ENCODE peak calls at places on chromosomes 16 and 17, in five cellular contexts. H, K, F, P and A are unnamed samples.

GRCh38 chr16:81920498-81920897 is 90.8 kb downstream of the SDR42E1 start:
- DNase-seq in H (no peak), K (no peak), F (no peak), P (no peak), A (no peak)

GRCh38 chr17:34542700-34543336 is 36.6 kb upstream of the TMEM132E start:
- DNase-seq in H (no peak), K (peak; percentile 68), F (peak; percentile 89), P (peak; percentile 15), A (peak; percentile 64)

GRCh38 chr16:57446530-57447141 is 549 bp downstream of the CIAPIN1 start:
- DNase-seq in H (peak; percentile 4), K (no peak), F (no peak), P (peak; percentile 68), A (no peak)

GRCh38 chr16:6096931-6097665 is 999.5 kb upstream of the EEF2KMT start:
- DNase-seq in H (no peak), K (no peak), F (no peak), P (no peak), A (no peak)

GRCh38 chr16:66298006-66298405 is 68.5 kb upstream of the CDH5 start:
- DNase-seq in H (no peak), K (peak; percentile 6), F (no peak), P (no peak), A (no peak)

GRCh38 chr16:86598607-86599318 is 20.4 kb downstream of the FOXL1 start:
- DNase-seq in H (peak; percentile 38), K (no peak), F (no peak), P (no peak), A (no peak)

GRCh38 chr17:76709077-76709950 is 1.5 kb downstream of the MXRA7 start:
- DNase-seq in H (peak; percentile 99), K (peak; percentile 65), F (peak; percentile 56), P (peak; percentile 99), A (peak; percentile 78)

GRCh38 chr16:68524069-68524820 is 14.8 kb upstream of the ZFP90 start:
- DNase-seq in H (no peak), K (no peak), F (no peak), P (no peak), A (no peak)

GRCh38 chr17:80761421-80761871 is 216.8 kb downstream of the RPTOR start:
- DNase-seq in H (peak; percentile 88), K (no peak), F (no peak), P (peak; percentile 92), A (no peak)

GRCh38 chr17:69539781-69540319 is 125.4 kb downstream of the MAP2K6 start:
- DNase-seq in H (peak; percentile 93), K (no peak), F (no peak), P (peak; percentile 94), A (no peak)

GRCh38 chr17:35809855-35810461 is 674 bp downstream of the TAF15 start:
- DNase-seq in H (peak; percentile 23), K (peak; percentile 44), F (no peak), P (no peak), A (no peak)

GRCh38 chr16:2836646-2837508 is 6.8 kb downstream of the ZG16B start:
- DNase-seq in H (no peak), K (no peak), F (no peak), P (peak; percentile 15), A (no peak)

GRCh38 chr17:16872351-16872751 is 99.6 kb downstream of the TNFRSF13B start:
- DNase-seq in H (no peak), K (peak; percentile 26), F (no peak), P (no peak), A (no peak)

GRCh38 chr16:66399930-66400329 is 27.2 kb upstream of the BEAN1 start:
- DNase-seq in H (no peak), K (no peak), F (no peak), P (no peak), A (no peak)

GRCh38 chr17:71115669-71115972 is 946.3 kb downstream of the KCNJ2 start:
- DNase-seq in H (peak; percentile 15), K (no peak), F (no peak), P (no peak), A (no peak)

GRCh38 chr17:54559883-54560282 is 340.8 kb upstream of the TOM1L1 start:
- DNase-seq in H (no peak), K (no peak), F (no peak), P (no peak), A (no peak)

GRCh38 chr17:72811976-72812687 is 280.4 kb downstream of the SLC39A11 start:
- DNase-seq in H (no peak), K (no peak), F (no peak), P (no peak), A (no peak)

GRCh38 chr16:57277586-57277985 is 6.9 kb downstream of the PLLP start:
- DNase-seq in H (peak; percentile 60), K (no peak), F (no peak), P (peak; percentile 60), A (no peak)

GRCh38 chr16:16073884-16074781 is 124.7 kb downstream of the ABCC1 start:
- DNase-seq in H (peak; percentile 90), K (peak; percentile 61), F (peak; percentile 56), P (peak; percentile 83), A (peak; percentile 18)

GRCh38 chr16:68357521-68357922 is 46.7 kb downstream of the PRMT7 start:
- DNase-seq in H (no peak), K (no peak), F (no peak), P (no peak), A (no peak)

GRCh38 chr17:66373944-66374817 is 71.8 kb downstream of the PRKCA start:
- DNase-seq in H (no peak), K (no peak), F (no peak), P (peak; percentile 66), A (no peak)

GRCh38 chr17:76758570-76758969 is 20.7 kb downstream of the MFSD11 start:
- DNase-seq in H (no peak), K (no peak), F (no peak), P (no peak), A (no peak)

GRCh38 chr17:78434455-78435329 is 56.2 kb downstream of the PGS1 start:
- DNase-seq in H (no peak), K (no peak), F (no peak), P (no peak), A (no peak)

GRCh38 chr17:79108232-79108850 is 33.7 kb downstream of the ENGASE start:
- DNase-seq in H (no peak), K (no peak), F (no peak), P (no peak), A (no peak)

GRCh38 chr16:24700549-24701392 is 28.7 kb upstream of the TNRC6A start:
- DNase-seq in H (peak; percentile 98), K (peak; percentile 77), F (no peak), P (peak; percentile 94), A (no peak)
- H2AK5ac ChIP-seq in H (peak overlapping the region; percentile 99), K (no peak overlapping the region), F (no peak overlapping the region), P (peak overlapping the region; percentile 50), A (no peak overlapping the region)

DNA sequence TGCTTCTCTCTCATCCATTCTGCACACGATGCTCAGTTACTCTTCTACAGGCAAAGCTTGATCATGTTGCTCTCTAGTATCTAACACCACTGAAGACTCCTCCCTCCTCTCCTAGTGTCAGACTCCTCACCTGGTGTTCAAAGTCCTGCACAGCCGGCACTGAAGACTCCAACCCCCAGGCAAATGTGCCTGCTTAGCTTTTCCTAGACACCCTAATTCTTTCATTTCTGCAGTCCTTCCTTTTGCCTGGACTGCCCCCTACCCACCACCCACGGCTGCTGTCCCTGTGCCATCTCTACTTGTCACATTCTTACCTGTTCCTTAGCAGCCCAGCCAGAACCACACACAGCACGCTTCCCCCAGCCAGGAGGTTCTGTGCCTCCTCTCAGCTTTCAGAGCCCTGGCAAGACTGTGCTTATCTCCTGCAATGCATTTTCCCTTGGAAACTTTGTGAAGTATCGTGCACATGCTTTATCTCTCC is 6.0 kb downstream of the TMEM238L start:
- DNase-seq in H (no peak), K (no peak), F (no peak), P (no peak), A (no peak)
- H2AFZ ChIP-seq in H (no peak overlapping the region), K (no peak overlapping the region), F (no peak overlapping the region), P (no peak overlapping the region), A (no peak overlapping the region)

DNA sequence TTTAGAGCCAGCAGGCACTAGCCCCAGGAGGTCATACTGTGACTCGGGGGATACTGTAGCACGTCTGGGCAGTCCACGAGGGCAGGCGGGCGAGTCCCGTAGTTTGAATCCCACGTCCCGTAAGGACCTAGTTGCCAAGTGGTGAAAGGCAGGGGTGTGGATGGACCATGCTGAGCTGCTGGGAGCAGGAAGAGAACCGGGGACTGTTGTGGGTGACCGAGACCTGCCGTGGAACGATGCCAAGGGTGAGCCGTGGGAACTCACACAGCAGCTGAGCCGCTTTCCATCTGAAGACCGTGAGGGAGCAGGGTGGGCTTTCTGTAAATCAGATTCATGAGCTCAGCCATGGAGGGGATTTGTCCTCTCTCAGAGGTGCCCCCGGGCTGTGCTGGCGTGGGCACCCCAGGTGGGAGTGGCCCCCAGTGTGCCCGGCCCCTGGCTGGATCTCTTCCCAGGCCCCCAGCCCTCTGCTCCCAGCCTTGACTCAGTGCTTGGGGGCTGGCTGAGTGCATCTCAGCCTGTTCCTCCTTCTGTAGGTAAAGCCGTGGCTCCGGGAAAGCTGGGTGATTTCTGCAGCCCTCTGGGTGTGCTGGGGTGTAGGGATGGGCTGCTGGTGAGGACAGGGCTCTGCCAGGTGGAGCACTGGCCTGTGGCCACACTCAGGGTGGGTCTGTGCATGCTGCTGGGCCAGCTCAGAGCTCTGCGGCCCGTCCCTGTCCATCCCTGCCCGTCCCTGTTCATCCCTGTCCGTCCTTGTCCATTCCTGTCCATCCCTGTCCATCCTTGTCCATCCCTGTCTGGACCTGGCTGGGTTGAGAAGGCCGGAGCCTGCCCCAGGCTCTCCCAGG is 13.6 kb downstream of the ASPSCR1 start:
- DNase-seq in H (no peak), K (no peak), F (no peak), P (no peak), A (no peak)
- H2AK5ac ChIP-seq in H (peak overlapping the region; percentile 52), K (no peak overlapping the region), F (no peak overlapping the region), P (no peak overlapping the region), A (peak overlapping the region; percentile 95)

GRCh38 chr17:56676807-56677206 is 83.3 kb downstream of the NOG start:
- DNase-seq in H (no peak), K (no peak), F (no peak), P (no peak), A (no peak)

GRCh38 chr17:56680676-56681075 is 87.2 kb downstream of the NOG start:
- DNase-seq in H (no peak), K (no peak), F (no peak), P (no peak), A (no peak)

GRCh38 chr17:56679148-56679766 is 85.8 kb downstream of the NOG start:
- DNase-seq in H (peak; percentile 56), K (no peak), F (no peak), P (peak; percentile 57), A (peak; percentile 46)

GRCh38 chr17:56679767-56680422 is 86.4 kb downstream of the NOG start:
- DNase-seq in H (no peak), K (no peak), F (no peak), P (peak; percentile 57), A (no peak)

DNA sequence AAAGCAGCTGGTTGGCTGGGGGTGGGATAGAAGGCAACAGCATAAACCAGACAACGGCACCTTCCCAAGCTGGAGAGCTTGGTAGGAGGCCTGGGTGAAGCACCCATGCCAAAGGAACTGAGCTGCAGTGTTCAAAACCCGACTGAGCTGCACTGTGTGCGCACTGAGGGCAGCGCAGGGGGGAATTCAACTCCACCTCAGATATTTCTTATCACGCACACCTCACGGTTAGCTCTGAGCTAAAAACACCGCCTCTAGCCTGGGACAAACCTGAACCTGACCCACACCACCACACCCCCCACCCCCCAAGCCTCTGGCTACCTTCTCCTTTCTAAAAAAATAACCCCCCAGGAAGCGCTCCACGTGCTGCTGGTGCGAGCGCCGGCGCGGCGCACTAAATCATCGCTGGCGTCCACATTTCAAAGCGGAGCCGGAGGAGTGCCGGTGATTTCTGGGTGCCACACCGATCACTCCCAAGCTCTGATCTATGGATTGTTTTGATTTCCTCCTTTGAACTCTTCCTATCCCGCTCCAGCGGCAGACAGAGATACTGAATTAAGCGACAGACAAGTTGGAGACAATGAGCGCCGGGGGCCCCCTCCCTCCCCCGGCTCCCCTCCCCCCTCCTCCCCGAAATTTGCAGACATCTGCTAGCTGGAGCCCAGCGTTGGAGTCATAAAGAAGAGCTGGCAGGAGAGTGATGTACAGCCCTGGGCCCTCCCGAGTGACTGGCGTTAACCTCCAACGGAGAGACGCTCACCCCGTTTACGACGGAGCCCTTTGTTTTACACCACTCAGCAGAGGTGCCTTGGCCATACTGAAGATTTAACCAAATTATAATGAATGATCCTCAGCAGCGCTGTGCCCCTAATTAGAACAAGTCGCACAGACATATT is 85.0 kb downstream of the NOG start:
- DNase-seq in H (no peak), K (peak; percentile 55), F (peak; percentile 56), P (peak; percentile 22), A (peak; percentile 27)
- H2AFZ ChIP-seq in H (peak overlapping the region; percentile 76), K (peak overlapping the region; percentile 43), F (peak overlapping the region; percentile 98), P (no peak overlapping the region), A (peak overlapping the region; percentile 48)